ENCODE peak calls at places on chromosomes 1 and 21, in five cellular contexts. O is hepatocyte, A is neural progenitor cell, F is HCT116, W is HepG2. E is an unnamed sample. For H3K79me2, the result is how much of the 10 kb centered on the place peaks cover.

GRCh38 chr1:17128361-17128760 is 9.1 kb upstream of the PADI2 start:
- DNase-seq in O (no peak), A (no peak), F (peak), W (no peak), E (peak)

GRCh38 chr1:40182956-40183710 is 21.9 kb downstream of the RLF start:
- DNase-seq in O (peak), A (peak), F (peak), W (peak), E (peak)

GRCh38 chr1:212760126-212760823 is 31.3 kb downstream of the NSL1 start:
- DNase-seq in O (peak), A (peak), F (no peak), W (peak), E (no peak)

GRCh38 chr1:25017436-25018109 is 87.5 kb upstream of the RUNX3 start:
- DNase-seq in O (no peak), A (peak), F (no peak), W (peak), E (no peak)

GRCh38 chr1:150473659-150474058 is 13.6 kb upstream of the TARS2 start:
- DNase-seq in O (peak), A (no peak), F (no peak), W (peak), E (no peak)

GRCh38 chr1:925532-926421 is 2.1 kb downstream of the SAMD11 start:
- DNase-seq in O (peak), A (peak), F (no peak), W (no peak), E (no peak)

GRCh38 chr1:155004352-155005075 is 1.9 kb downstream of the ZBTB7B start:
- DNase-seq in O (no peak), A (no peak), F (no peak), W (no peak), E (no peak)

GRCh38 chr1:101290119-101290921 is 53.5 kb downstream of the S1PR1 start:
- DNase-seq in O (no peak), A (no peak), F (no peak), W (no peak), E (no peak)

GRCh38 chr1:15943515-15944307 is 32.2 kb downstream of the ZBTB17 start:
- DNase-seq in O (no peak), A (no peak), F (no peak), W (no peak), E (no peak)

GRCh38 chr1:33047839-33048305 is 11.2 kb upstream of the AK2 start:
- DNase-seq in O (no peak), A (no peak), F (no peak), W (no peak), E (no peak)

GRCh38 chr1:172993640-172994039 is 57.1 kb downstream of the TNFSF18 start:
- DNase-seq in O (no peak), A (no peak), F (no peak), W (no peak), E (no peak)

GRCh38 chr1:95169544-95169943 is 52.4 kb downstream of the TLCD4 start:
- DNase-seq in O (peak), A (no peak), F (peak), W (peak), E (peak)

GRCh38 chr1:109819365-109819764 is 55.6 kb upstream of the EPS8L3 start:
- DNase-seq in O (no peak), A (no peak), F (no peak), W (no peak), E (no peak)

GRCh38 chr21:45891388-45892155 is 90.0 kb upstream of the COL6A1 start:
- DNase-seq in O (no peak), A (no peak), F (no peak), W (no peak), E (no peak)

GRCh38 chr1:209595032-209595431 is 11.5 kb downstream of the CAMK1G start:
- DNase-seq in O (no peak), A (no peak), F (no peak), W (no peak), E (no peak)

GRCh38 chr1:20255666-20256065 is 35.0 kb upstream of the VWA5B1 start:
- DNase-seq in O (peak), A (no peak), F (no peak), W (no peak), E (no peak)

GRCh38 chr1:153679337-153680119 is 1.0 kb downstream of the NPR1 start:
- DNase-seq in O (peak), A (peak), F (no peak), W (no peak), E (no peak)

GRCh38 chr1:208162903-208163302 is 81.3 kb downstream of the PLXNA2 start:
- DNase-seq in O (no peak), A (no peak), F (no peak), W (no peak), E (no peak)

GRCh38 chr1:48203287-48203900 is 19.1 kb upstream of the SLC5A9 start:
- DNase-seq in O (peak), A (peak), F (peak), W (peak), E (peak)

GRCh38 chr1:156852414-156852874 is 6.5 kb downstream of the INSRR start:
- DNase-seq in O (no peak), A (no peak), F (no peak), W (peak), E (peak)

GRCh38 chr1:54499097-54500029 is 48.7 kb upstream of the ACOT11 start:
- DNase-seq in O (peak), A (peak), F (no peak), W (no peak), E (peak)

GRCh38 chr21:35399706-35400105 is 350.6 kb upstream of the RUNX1 start:
- DNase-seq in O (no peak), A (no peak), F (no peak), W (no peak), E (no peak)

GRCh38 chr1:220631238-220631842 is 58.8 kb upstream of the C1orf115 start:
- DNase-seq in O (no peak), A (no peak), F (no peak), W (no peak), E (no peak)

GRCh38 chr1:28950449-28950848 is 36.1 kb downstream of the EPB41 start:
- DNase-seq in O (no peak), A (no peak), F (no peak), W (no peak), E (no peak)

GRCh38 chr1:41226816-41227215 is 15.3 kb downstream of the SCMH1 start:
- DNase-seq in O (no peak), A (no peak), F (no peak), W (no peak), E (no peak)

GRCh38 chr1:21333824-21334213 is 43.6 kb upstream of the ECE1 start:
- DNase-seq in O (no peak), A (no peak), F (no peak), W (no peak), E (no peak)

GRCh38 chr1:21329209-21329844 is 39.1 kb upstream of the ECE1 start:
- DNase-seq in O (peak), A (no peak), F (peak), W (peak), E (peak)

GRCh38 chr1:21334214-21335087 is 44.2 kb upstream of the ECE1 start:
- DNase-seq in O (peak), A (peak), F (no peak), W (no peak), E (peak)

GRCh38 chr1:21332691-21333449 is 42.6 kb upstream of the ECE1 start:
- DNase-seq in O (no peak), A (no peak), F (no peak), W (peak), E (no peak)

DNA sequence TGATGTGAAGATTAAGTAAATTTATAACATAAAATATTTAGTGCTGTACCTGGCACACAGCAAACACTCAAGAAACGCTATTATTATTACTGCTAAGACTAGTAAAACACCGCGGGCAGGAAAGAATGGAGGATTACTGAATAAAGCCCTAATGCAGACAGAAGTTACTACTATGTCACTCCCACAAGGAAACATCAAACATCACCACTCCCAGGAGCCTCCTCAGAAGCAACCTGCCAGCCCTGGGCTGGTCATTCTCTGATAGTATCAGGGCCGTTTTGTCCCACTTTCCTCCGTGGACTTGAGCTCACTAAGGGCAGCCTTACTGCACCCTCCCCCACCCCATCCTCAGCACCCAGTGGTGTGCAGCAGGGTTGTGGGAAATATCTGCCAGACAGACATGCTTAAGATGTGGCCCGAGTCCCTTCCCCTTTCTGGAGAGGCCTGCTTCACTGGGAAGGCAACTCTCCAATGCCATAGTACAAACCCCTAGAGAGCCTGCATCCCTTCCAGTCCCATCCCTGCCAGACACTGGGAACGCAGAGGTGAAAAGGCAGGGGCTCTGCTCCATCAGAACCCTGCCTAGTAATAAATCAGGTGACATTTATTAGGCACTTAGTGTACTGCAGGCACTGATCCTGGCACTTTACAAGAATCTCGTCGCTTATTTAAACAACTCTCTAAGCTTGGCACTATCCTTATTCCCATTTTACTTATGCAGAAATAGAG is 41.7 kb upstream of the ECE1 start:
- DNase-seq in O (no peak), A (no peak), F (no peak), W (no peak), E (no peak)
- H3K79me2 ChIP-seq in O (half or more), A (under half), F (half or more), W (under half), E (half or more)

GRCh38 chr1:221655766-221656305 is 86.1 kb downstream of the DUSP10 start:
- DNase-seq in O (no peak), A (no peak), F (no peak), W (no peak), E (no peak)
- TF ChIP-seq CTCF in O (no peak), A (no peak), F (no peak), W (no peak), E (no peak)

DNA sequence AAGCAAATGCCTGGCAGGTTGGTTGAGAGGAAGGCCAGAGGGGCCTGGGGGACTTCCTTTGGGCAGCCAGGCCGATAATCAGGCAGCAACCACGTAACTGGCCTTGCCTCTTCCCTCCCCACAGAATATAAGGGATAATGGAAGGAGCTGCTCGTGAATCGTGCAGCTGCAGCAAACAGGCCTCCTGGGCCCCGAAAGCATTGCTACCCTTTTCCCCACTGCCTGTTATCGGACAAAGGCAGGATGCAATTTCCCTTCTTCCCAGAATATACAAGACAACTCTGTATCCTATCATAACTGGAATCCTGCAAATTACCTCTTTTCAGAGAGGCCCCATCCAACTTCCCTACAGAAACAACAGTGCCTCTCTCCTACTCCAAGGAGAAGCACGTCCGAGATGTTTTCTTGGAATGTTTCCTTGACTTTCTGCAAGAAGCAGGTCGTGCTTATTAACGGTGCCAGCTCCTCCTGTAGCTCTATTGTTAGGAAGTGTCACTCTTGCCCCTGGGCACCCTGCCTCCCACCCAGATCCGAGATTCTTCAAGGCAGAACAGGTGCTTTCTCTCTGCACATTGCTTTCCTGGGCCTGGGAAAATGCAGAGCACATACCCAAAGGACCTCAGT is 106.0 kb upstream of the TIAM1 start:
- DNase-seq in O (no peak), A (no peak), F (no peak), W (no peak), E (no peak)
- H3K79me2 ChIP-seq in O (under half), A (under half), F (under half), W (under half), E (under half)

DNA sequence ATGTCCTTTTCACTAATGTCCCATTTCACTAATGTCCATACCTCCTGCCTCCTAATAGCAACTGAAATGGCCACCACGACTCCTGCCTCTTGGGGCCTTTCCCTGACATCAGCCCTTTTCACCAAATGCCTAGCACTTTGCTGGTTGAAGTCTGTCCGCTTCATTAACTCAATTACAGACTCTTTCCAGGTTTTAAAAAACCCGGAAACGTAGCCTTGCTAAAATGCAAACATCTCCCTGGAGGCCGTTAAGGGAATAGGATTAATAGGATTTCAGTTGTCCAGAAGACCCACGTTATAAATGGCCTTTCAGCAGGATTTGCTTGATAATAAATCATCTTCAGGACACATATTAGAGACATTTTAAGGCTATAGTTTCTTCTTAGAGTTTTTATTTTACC is 25.7 kb upstream of the ERO1B start:
- DNase-seq in O (no peak), A (peak), F (no peak), W (no peak), E (no peak)
- TF ChIP-seq CTCF in O (no peak), A (peak), F (no peak), W (no peak), E (no peak)

DNA sequence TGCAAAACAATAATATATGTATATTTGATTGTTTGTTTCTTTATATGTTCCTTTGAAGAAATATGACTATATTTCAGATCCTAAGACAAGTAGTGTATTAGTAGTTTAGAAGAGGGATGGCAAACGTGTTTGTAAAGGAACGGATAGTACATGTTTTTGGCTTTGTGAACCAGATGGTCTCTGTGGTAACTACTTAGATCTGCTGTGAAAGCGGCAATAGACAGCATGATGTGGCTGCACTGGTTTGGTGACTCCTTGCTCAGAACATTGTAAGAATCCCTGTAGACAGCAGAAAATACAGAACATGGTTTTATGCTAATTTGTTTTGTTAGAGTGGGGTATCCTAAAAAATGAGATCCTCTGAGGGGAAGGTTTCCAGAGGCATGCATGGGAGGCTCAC is 3.1 kb downstream of the ACADM start:
- DNase-seq in O (no peak), A (no peak), F (no peak), W (no peak), E (no peak)
- H3K79me2 ChIP-seq in O (half or more), A (half or more), F (half or more), W (under half), E (under half)

GRCh38 chr1:3413975-3414710 is 40.3 kb upstream of the ARHGEF16 start:
- DNase-seq in O (no peak), A (no peak), F (no peak), W (no peak), E (no peak)
- TF ChIP-seq CTCF in O (no peak), A (peak), F (no peak), W (no peak), E (no peak)

GRCh38 chr1:178174539-178174938 is 80.6 kb downstream of the RASAL2 start:
- DNase-seq in O (no peak), A (no peak), F (no peak), W (no peak), E (no peak)
- H3K79me2 ChIP-seq in O (half or more), A (under half), F (under half), W (under half), E (half or more)

DNA sequence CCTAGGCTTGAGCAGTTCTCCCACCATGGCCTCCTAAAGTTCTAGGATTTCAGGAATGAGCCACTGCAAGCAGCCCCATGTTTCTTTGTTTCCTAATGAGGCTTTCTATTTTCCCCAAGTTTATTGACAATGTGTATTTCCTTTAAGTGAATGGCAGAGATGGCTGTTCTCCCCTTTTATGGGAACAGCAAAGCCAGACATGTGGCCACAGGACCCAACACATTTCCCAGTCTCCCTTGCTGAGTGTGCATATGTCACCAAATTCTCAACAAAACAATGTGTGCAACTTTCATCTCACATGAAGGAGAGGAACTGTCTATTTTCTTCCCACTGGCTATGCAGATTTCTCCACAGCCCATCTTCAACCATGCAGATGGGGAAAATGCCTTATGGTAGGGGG is 28.7 kb upstream of the MAP10 start:
- DNase-seq in O (no peak), A (no peak), F (no peak), W (no peak), E (no peak)
- TF ChIP-seq CTCF in O (no peak), A (no peak), F (no peak), W (no peak), E (no peak)

GRCh38 chr1:214377886-214378285 is 96.9 kb downstream of the SMYD2 start:
- DNase-seq in O (no peak), A (no peak), F (no peak), W (no peak), E (no peak)
- H3K79me2 ChIP-seq in O (under half), A (under half), F (under half), W (under half), E (under half)